ENCODE peak calls at places on chromosomes 2 and 18, in ten cellular contexts. O, A, Z, F, U, W, S, L, P and K are unnamed samples.
A peak's percentile ranks its signal among the peaks of the same experiment; 100 is the strongest.

GRCh38 chr2:200408428-200409311 is 101.2 kb downstream of the KCTD18 start:
- DNase-seq in U (peak; percentile 68), O (peak; percentile 93), W (no peak), L (no peak), Z (no peak), A (peak; percentile 15), F (no peak), S (peak; percentile 76), P (no peak), K (no peak)

GRCh38 chr18:48581206-48581605 is 42.4 kb downstream of the CTIF start:
- DNase-seq in O (no peak), U (no peak), F (peak; percentile 88), P (no peak), A (no peak), L (no peak), Z (no peak), W (no peak), S (no peak), K (no peak)

GRCh38 chr2:160747771-160748170 is 254.2 kb upstream of the RBMS1 start:
- DNase-seq in U (peak; percentile 69), A (no peak), Z (no peak), L (no peak), S (peak; percentile 88), O (peak; percentile 90), W (no peak), P (no peak), F (no peak), K (no peak)

GRCh38 chr2:229520582-229521221 is 193.7 kb downstream of the DNER start:
- DNase-seq in S (no peak), Z (no peak), O (no peak), P (no peak), U (no peak), F (no peak), A (no peak), L (no peak), W (no peak), K (no peak)

GRCh38 chr18:28177828-28178635 is 1.1 kb upstream of the CDH2 start:
- DNase-seq in A (peak; percentile 22), L (no peak), W (no peak), Z (no peak), S (peak; percentile 58), F (peak; percentile 76), P (peak; percentile 81), U (no peak), O (peak; percentile 83), K (no peak)

GRCh38 chr18:45874501-45875184 is 49.2 kb downstream of the SIGLEC15 start:
- DNase-seq in U (no peak), O (peak; percentile 31), Z (no peak), L (peak; percentile 34), S (no peak), A (peak; percentile 54), W (peak; percentile 16), F (no peak), P (no peak), K (peak; percentile 38)

GRCh38 chr2:150339951-150340350 is 147.5 kb downstream of the RND3 start:
- DNase-seq in A (no peak), L (no peak), Z (no peak), P (no peak), W (no peak), U (no peak), O (peak; percentile 40), F (peak; percentile 87), S (no peak), K (no peak)

GRCh38 chr2:63662028-63662804 is 73.5 kb downstream of the MDH1 start:
- DNase-seq in Z (no peak), F (no peak), P (no peak), U (no peak), W (no peak), O (peak; percentile 5), S (peak; percentile 29), A (no peak), L (no peak), K (no peak)

GRCh38 chr2:135829420-135829983 is 7.5 kb downstream of the LCT start:
- DNase-seq in Z (no peak), S (no peak), W (no peak), A (no peak), O (no peak), U (no peak), F (no peak), L (no peak), P (no peak), K (no peak)

GRCh38 chr2:135473567-135473966 is 57.5 kb downstream of the ZRANB3 start:
- DNase-seq in U (no peak), Z (no peak), S (no peak), P (peak; percentile 12), L (no peak), O (peak; percentile 34), A (peak; percentile 42), F (no peak), W (no peak), K (no peak)

GRCh38 chr2:58347810-58348209 is 106.7 kb upstream of the FANCL start:
- DNase-seq in L (no peak), A (no peak), P (no peak), O (no peak), W (no peak), Z (no peak), S (no peak), F (no peak), U (no peak), K (no peak)

GRCh38 chr2:3451926-3452671 is 67.2 kb downstream of the ADI1 start:
- DNase-seq in P (no peak), L (no peak), S (no peak), O (no peak), A (no peak), Z (no peak), W (no peak), F (no peak), U (no peak), K (no peak)

GRCh38 chr2:150806336-150806735 is 318.9 kb upstream of the RND3 start:
- DNase-seq in W (no peak), L (no peak), U (no peak), O (peak; percentile 5), P (no peak), F (no peak), A (no peak), S (no peak), Z (no peak), K (no peak)

GRCh38 chr2:218867900-218868299 is 8.3 kb downstream of the WNT6 start:
- DNase-seq in L (no peak), O (no peak), W (no peak), U (no peak), S (no peak), Z (no peak), A (no peak), F (no peak), P (no peak), K (no peak)

GRCh38 chr2:233542507-233542906 is 24.1 kb downstream of the USP40 start:
- DNase-seq in S (peak; percentile 32), U (no peak), Z (no peak), F (no peak), A (no peak), O (peak; percentile 85), L (no peak), P (no peak), W (no peak), K (no peak)

GRCh38 chr2:36450466-36451196 is 95.1 kb downstream of the CRIM1 start:
- DNase-seq in A (no peak), Z (no peak), W (no peak), F (no peak), U (no peak), O (peak; percentile 87), P (no peak), L (no peak), S (peak; percentile 85), K (no peak)

GRCh38 chr2:191818725-191819333 is 28.1 kb downstream of the CAVIN2 start:
- DNase-seq in W (no peak), F (no peak), S (no peak), U (no peak), P (no peak), A (no peak), Z (no peak), L (no peak), O (no peak), K (no peak)

GRCh38 chr2:19611491-19612332 is 253.3 kb upstream of the OSR1 start:
- DNase-seq in S (peak; percentile 99), U (peak; percentile 75), P (no peak), O (peak; percentile 98), A (no peak), W (no peak), F (no peak), Z (no peak), L (no peak), K (no peak)

GRCh38 chr2:172561270-172561669 is 5.4 kb downstream of the PDK1 start:
- DNase-seq in U (no peak), F (peak; percentile 24), W (no peak), P (no peak), O (no peak), L (no peak), Z (no peak), S (no peak), A (no peak), K (no peak)